ENCODE peak calls at places on chromosome 17, in six cellular contexts. One of them, this sample, is unnamed.

GRCh38 chr17:5823219-5823618 is 238.9 kb upstream of the NLRP1 start:
- DNase-seq in IMR-90: no peak
- DNase-seq in B cell: no peak
- DNase-seq in mammary epithelial cell: no peak
- DNase-seq in AG10803: no peak
- DNase-seq in Calu3: no peak
- DNase-seq in this sample: no peak

GRCh38 chr17:72706396-72706981 is 386.0 kb downstream of the SLC39A11 start:
- DNase-seq in IMR-90: no peak
- DNase-seq in B cell: no peak
- DNase-seq in mammary epithelial cell: no peak
- DNase-seq in AG10803: no peak
- DNase-seq in Calu3: no peak
- DNase-seq in this sample: no peak

GRCh38 chr17:51119415-51120356 is 982 bp downstream of the SPAG9 start:
- DNase-seq in IMR-90: peak; percentile 46
- DNase-seq in B cell: no peak
- DNase-seq in mammary epithelial cell: peak; percentile 41
- DNase-seq in AG10803: peak; percentile 41
- DNase-seq in Calu3: peak; percentile 52
- DNase-seq in this sample: peak; percentile 64

GRCh38 chr17:4658478-4659305 is 17.2 kb upstream of the ALOX15 start:
- DNase-seq in IMR-90: peak; percentile 86
- DNase-seq in B cell: no peak
- DNase-seq in mammary epithelial cell: peak; percentile 56
- DNase-seq in AG10803: no peak
- DNase-seq in Calu3: no peak
- DNase-seq in this sample: peak; percentile 81

GRCh38 chr17:40122466-40122943 is 734 bp downstream of the MSL1 start:
- DNase-seq in IMR-90: peak; percentile 47
- DNase-seq in B cell: peak; percentile 79
- DNase-seq in mammary epithelial cell: peak; percentile 25
- DNase-seq in AG10803: peak; percentile 54
- DNase-seq in Calu3: peak; percentile 98
- DNase-seq in this sample: peak; percentile 78

GRCh38 chr17:13428611-13429042 is 173.1 kb downstream of the HS3ST3A1 start:
- DNase-seq in IMR-90: no peak
- DNase-seq in B cell: no peak
- DNase-seq in mammary epithelial cell: no peak
- DNase-seq in AG10803: peak; percentile 76
- DNase-seq in Calu3: no peak
- DNase-seq in this sample: no peak

GRCh38 chr17:82120148-82120547 is 22.1 kb upstream of the FASN start:
- DNase-seq in IMR-90: peak; percentile 69
- DNase-seq in B cell: no peak
- DNase-seq in mammary epithelial cell: no peak
- DNase-seq in AG10803: peak; percentile 38
- DNase-seq in Calu3: no peak
- DNase-seq in this sample: no peak

GRCh38 chr17:69466451-69466850 is 52.0 kb downstream of the MAP2K6 start:
- DNase-seq in IMR-90: no peak
- DNase-seq in B cell: no peak
- DNase-seq in mammary epithelial cell: peak; percentile 30
- DNase-seq in AG10803: no peak
- DNase-seq in Calu3: peak; percentile 53
- DNase-seq in this sample: no peak

GRCh38 chr17:28878981-28879380 is 18.6 kb downstream of the FLOT2 start:
- DNase-seq in IMR-90: peak; percentile 32
- DNase-seq in B cell: no peak
- DNase-seq in mammary epithelial cell: peak; percentile 61
- DNase-seq in AG10803: peak; percentile 32
- DNase-seq in Calu3: peak; percentile 65
- DNase-seq in this sample: peak; percentile 56

GRCh38 chr17:44911133-44912001 is 3.9 kb downstream of the GFAP start:
- DNase-seq in IMR-90: peak; percentile 24
- DNase-seq in B cell: peak; percentile 68
- DNase-seq in mammary epithelial cell: no peak
- DNase-seq in AG10803: peak; percentile 48
- DNase-seq in Calu3: peak; percentile 86
- DNase-seq in this sample: peak; percentile 71

GRCh38 chr17:56499799-56500388 is 93.6 kb upstream of the NOG start:
- DNase-seq in IMR-90: peak; percentile 37
- DNase-seq in B cell: no peak
- DNase-seq in mammary epithelial cell: peak; percentile 23
- DNase-seq in AG10803: peak; percentile 21
- DNase-seq in Calu3: peak; percentile 22
- DNase-seq in this sample: no peak

GRCh38 chr17:30543456-30543855 is 66.2 kb downstream of the GOSR1 start:
- DNase-seq in IMR-90: no peak
- DNase-seq in B cell: no peak
- DNase-seq in mammary epithelial cell: no peak
- DNase-seq in AG10803: no peak
- DNase-seq in Calu3: no peak
- DNase-seq in this sample: no peak

DNA sequence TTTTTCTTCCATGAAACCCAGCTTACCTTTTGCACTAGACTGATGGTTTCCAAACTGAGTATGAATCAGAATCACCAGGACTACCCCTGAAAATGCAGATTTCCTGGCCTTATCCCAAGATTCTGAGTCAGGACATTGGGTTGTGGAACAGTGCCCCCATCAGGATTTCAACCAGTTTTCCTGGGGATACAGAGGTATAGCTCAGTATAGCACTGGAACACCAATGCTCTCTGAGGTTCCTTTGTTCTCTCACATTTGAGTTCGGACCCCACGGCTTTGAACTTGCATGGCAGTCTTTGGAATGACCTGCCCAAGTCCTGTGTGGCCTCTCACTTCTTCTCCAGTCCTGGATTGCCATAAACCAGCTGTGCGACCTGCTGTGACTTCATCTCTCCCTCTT is 12.8 kb upstream of the CCL8 start:
- DNase-seq in IMR-90: peak; percentile 87
- DNase-seq in B cell: no peak
- DNase-seq in mammary epithelial cell: no peak
- DNase-seq in AG10803: peak; percentile 75
- DNase-seq in Calu3: peak; percentile 15
- DNase-seq in this sample: no peak
- TF ChIP-seq CTCF in IMR-90: peak; percentile 81
- TF ChIP-seq CTCF in B cell: no peak
- TF ChIP-seq CTCF in mammary epithelial cell: peak; percentile 37
- TF ChIP-seq CTCF in AG10803: peak; percentile 69
- TF ChIP-seq CTCF in Calu3: no peak
- TF ChIP-seq CTCF in this sample: no peak

DNA sequence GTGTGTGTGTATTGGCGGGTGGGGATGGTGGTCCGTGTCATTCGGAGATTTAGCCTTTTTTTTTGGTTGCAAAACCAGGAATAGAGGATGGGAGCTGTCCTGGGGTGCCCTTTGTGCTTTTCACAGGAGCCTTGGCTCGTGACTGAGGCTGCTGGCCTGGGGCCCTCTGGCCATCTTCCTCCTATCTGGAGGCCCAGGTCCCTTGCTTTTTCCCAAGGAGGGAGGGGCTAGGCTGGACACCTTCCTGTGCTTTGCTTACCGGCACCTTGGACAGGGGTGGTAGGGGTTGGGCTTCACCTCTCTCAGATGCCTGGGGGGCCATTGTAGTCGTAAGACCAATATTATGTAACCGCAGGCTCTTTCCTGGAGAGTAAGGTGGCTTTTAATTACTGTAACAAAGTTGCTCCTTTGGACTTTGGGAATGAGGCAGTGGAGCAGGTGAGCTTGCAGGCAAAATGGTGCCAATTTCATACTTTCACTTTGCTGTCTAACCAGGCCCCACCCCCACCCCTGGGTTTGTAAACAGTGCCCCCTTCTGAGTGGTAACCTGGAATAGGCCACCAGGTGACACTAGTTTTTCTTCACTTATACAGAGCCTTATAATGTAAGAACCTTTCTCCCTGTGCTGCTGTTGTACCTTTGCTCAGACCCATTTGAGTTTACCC is 1.2 kb downstream of the DYNLL2 start:
- DNase-seq in IMR-90: no peak
- DNase-seq in B cell: peak; percentile 67
- DNase-seq in mammary epithelial cell: peak; percentile 44
- DNase-seq in AG10803: peak; percentile 7
- DNase-seq in Calu3: peak; percentile 48
- DNase-seq in this sample: peak; percentile 71
- TF ChIP-seq CTCF in IMR-90: no peak
- TF ChIP-seq CTCF in B cell: peak; percentile 36
- TF ChIP-seq CTCF in mammary epithelial cell: peak; percentile 38
- TF ChIP-seq CTCF in AG10803: peak; percentile 8
- TF ChIP-seq CTCF in Calu3: no peak
- TF ChIP-seq CTCF in this sample: peak; percentile 8

DNA sequence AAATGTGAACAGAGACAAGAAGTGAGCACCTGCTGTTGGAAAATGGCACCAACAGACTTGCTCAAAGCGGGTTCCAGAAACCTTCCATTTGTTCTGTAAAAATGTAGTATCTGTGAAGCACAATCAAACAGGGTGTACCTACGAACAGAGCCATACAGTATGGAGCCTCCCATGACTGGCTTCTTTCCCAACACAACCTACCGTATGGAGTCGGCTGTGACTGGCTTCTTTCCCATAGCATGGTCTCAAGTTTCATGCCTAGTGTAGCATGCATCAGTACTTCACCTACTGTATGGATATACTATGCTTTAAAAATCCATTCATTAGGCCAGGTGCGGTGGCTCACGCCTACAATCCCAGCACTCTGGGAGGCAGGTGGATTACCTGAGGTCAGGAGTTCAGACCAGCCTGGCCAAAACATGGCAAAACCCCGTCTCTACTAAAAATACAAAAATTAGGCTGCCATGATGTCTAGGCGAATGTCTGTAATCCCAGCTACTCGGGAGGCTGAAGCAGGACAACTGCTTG is 26.2 kb downstream of the YWHAE start:
- DNase-seq in IMR-90: no peak
- DNase-seq in B cell: no peak
- DNase-seq in mammary epithelial cell: no peak
- DNase-seq in AG10803: no peak
- DNase-seq in Calu3: no peak
- DNase-seq in this sample: no peak
- TF ChIP-seq CTCF in IMR-90: no peak
- TF ChIP-seq CTCF in B cell: no peak
- TF ChIP-seq CTCF in mammary epithelial cell: no peak
- TF ChIP-seq CTCF in AG10803: no peak
- TF ChIP-seq CTCF in Calu3: no peak
- TF ChIP-seq CTCF in this sample: no peak

GRCh38 chr17:9645858-9646555 is 690 bp downstream of the USP43 start:
- DNase-seq in IMR-90: no peak
- DNase-seq in B cell: no peak
- DNase-seq in mammary epithelial cell: peak; percentile 76
- DNase-seq in AG10803: no peak
- DNase-seq in Calu3: peak; percentile 67
- DNase-seq in this sample: peak; percentile 68
- TF ChIP-seq CTCF in IMR-90: no peak
- TF ChIP-seq CTCF in B cell: no peak
- TF ChIP-seq CTCF in mammary epithelial cell: peak; percentile 49
- TF ChIP-seq CTCF in AG10803: no peak
- TF ChIP-seq CTCF in Calu3: no peak
- TF ChIP-seq CTCF in this sample: peak; percentile 4

DNA sequence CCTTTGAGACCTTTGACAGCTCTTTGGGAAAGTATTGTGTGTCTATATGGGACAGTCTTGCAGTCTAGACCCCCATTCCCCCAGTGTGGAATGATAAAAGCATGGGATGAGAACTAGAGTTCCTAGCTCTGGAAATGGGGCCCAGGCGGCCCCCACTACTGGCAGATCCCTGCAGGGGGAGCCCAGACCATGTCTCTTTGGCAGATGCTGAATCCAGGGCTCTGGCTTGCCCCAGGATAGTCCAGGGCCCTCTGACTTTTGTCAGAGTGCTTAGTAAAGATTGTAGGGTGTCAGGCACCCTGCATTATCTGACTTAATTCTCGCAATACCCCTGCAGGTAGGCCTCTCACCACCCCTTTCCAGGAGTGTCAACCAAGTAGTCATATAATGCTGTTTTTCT is 8.3 kb downstream of the ALKBH5 start:
- DNase-seq in IMR-90: no peak
- DNase-seq in B cell: no peak
- DNase-seq in mammary epithelial cell: no peak
- DNase-seq in AG10803: no peak
- DNase-seq in Calu3: peak; percentile 11
- DNase-seq in this sample: no peak
- TF ChIP-seq CTCF in IMR-90: peak; percentile 31
- TF ChIP-seq CTCF in B cell: peak; percentile 34
- TF ChIP-seq CTCF in mammary epithelial cell: peak; percentile 41
- TF ChIP-seq CTCF in AG10803: peak; percentile 42
- TF ChIP-seq CTCF in Calu3: no peak
- TF ChIP-seq CTCF in this sample: peak; percentile 23

GRCh38 chr17:53032861-53033271 is 789.9 kb upstream of the KIF2B start:
- DNase-seq in IMR-90: peak; percentile 0
- DNase-seq in B cell: no peak
- DNase-seq in mammary epithelial cell: peak; percentile 50
- DNase-seq in AG10803: no peak
- DNase-seq in Calu3: peak; percentile 8
- DNase-seq in this sample: no peak
- TF ChIP-seq CTCF in IMR-90: no peak
- TF ChIP-seq CTCF in B cell: no peak
- TF ChIP-seq CTCF in mammary epithelial cell: peak; percentile 69
- TF ChIP-seq CTCF in AG10803: no peak
- TF ChIP-seq CTCF in Calu3: no peak
- TF ChIP-seq CTCF in this sample: no peak

GRCh38 chr17:74859439-74860228 is at the start of gene GRIN2C:
- DNase-seq in IMR-90: no peak
- DNase-seq in B cell: peak; percentile 92
- DNase-seq in mammary epithelial cell: no peak
- DNase-seq in AG10803: no peak
- DNase-seq in Calu3: no peak
- DNase-seq in this sample: peak; percentile 79
- TF ChIP-seq CTCF in IMR-90: peak; percentile 24
- TF ChIP-seq CTCF in B cell: peak; percentile 69
- TF ChIP-seq CTCF in mammary epithelial cell: peak; percentile 12
- TF ChIP-seq CTCF in AG10803: no peak
- TF ChIP-seq CTCF in Calu3: peak; percentile 36
- TF ChIP-seq CTCF in this sample: peak; percentile 9

DNA sequence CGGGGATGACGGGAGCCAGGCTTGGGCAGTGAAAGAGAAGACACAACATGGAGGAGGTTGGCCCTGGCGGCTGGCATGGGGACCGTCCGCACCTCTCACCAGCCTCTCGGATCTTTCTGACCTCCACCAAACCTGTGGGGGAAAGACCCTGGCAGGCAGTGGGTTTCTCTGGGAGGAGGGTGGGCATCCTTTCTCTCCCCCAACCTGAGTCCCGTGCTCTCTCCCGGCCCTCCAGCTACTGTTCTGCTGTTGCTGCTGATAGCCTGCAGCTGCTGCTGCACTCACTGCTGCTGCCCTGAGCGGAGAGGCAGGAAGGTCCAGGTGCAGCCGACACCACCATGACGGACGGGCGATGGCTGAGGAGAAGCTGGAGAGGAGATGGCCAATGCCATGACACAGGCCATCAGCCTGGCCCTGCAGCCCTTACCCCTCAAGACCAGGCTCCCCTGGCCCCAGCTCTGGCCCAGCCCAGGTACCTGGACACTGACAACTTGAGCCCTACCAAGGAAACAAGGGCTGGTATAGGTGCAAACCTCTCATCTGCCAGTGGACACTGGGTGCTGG is 7.4 kb downstream of the SMIM5 start:
- DNase-seq in IMR-90: no peak
- DNase-seq in B cell: peak; percentile 22
- DNase-seq in mammary epithelial cell: no peak
- DNase-seq in AG10803: no peak
- DNase-seq in Calu3: no peak
- DNase-seq in this sample: no peak
- TF ChIP-seq CTCF in IMR-90: no peak
- TF ChIP-seq CTCF in B cell: no peak
- TF ChIP-seq CTCF in mammary epithelial cell: no peak
- TF ChIP-seq CTCF in AG10803: no peak
- TF ChIP-seq CTCF in Calu3: no peak
- TF ChIP-seq CTCF in this sample: no peak

GRCh38 chr17:78412403-78412802 is 34.0 kb downstream of the PGS1 start:
- DNase-seq in IMR-90: peak; percentile 36
- DNase-seq in B cell: no peak
- DNase-seq in mammary epithelial cell: no peak
- DNase-seq in AG10803: no peak
- DNase-seq in Calu3: no peak
- DNase-seq in this sample: no peak
- TF ChIP-seq CTCF in IMR-90: peak; percentile 37
- TF ChIP-seq CTCF in B cell: no peak
- TF ChIP-seq CTCF in mammary epithelial cell: peak; percentile 37
- TF ChIP-seq CTCF in AG10803: peak; percentile 39
- TF ChIP-seq CTCF in Calu3: peak; percentile 23
- TF ChIP-seq CTCF in this sample: peak; percentile 25

This sample was measured in GM20000.